ENCODE peak calls at places on chromosomes 16 and 17, in seven cellular contexts. One of them, this sample, is unnamed.

GRCh38 chr17:58319181-58320162 is 9.1 kb downstream of the TSPOAP1 start:
- DNase-seq in T follicular helper cell: no peak
- DNase-seq in activated gamma-delta T cell treated with anti-CD3 and anti-CD28 coated beads, Interleukin-2, amount 50 U/mL, for 16 hours: no peak
- DNase-seq in NCI-H2107: no peak
- DNase-seq in G401: no peak
- DNase-seq in left cardiac atrium: peak
- DNase-seq in H9: no peak
- DNase-seq in this sample: peak

GRCh38 chr16:8760021-8760420 is 37.4 kb downstream of the TMEM186 start:
- DNase-seq in G401: no peak
- DNase-seq in activated gamma-delta T cell treated with anti-CD3 and anti-CD28 coated beads, Interleukin-2, amount 50 U/mL, for 16 hours: no peak
- DNase-seq in H9: no peak
- DNase-seq in T follicular helper cell: no peak
- DNase-seq in left cardiac atrium: no peak
- DNase-seq in NCI-H2107: no peak
- DNase-seq in this sample: no peak

GRCh38 chr17:15122857-15123256 is 142.3 kb downstream of the PMP22 start:
- DNase-seq in left cardiac atrium: no peak
- DNase-seq in NCI-H2107: no peak
- DNase-seq in G401: no peak
- DNase-seq in T follicular helper cell: no peak
- DNase-seq in activated gamma-delta T cell treated with anti-CD3 and anti-CD28 coated beads, Interleukin-2, amount 50 U/mL, for 16 hours: no peak
- DNase-seq in H9: no peak
- DNase-seq in this sample: no peak

GRCh38 chr16:64933890-64934289 is 188.0 kb downstream of the CDH11 start:
- DNase-seq in T follicular helper cell: no peak
- DNase-seq in left cardiac atrium: peak
- DNase-seq in H9: no peak
- DNase-seq in G401: peak
- DNase-seq in NCI-H2107: no peak
- DNase-seq in activated gamma-delta T cell treated with anti-CD3 and anti-CD28 coated beads, Interleukin-2, amount 50 U/mL, for 16 hours: no peak
- DNase-seq in this sample: no peak

GRCh38 chr16:9144106-9144505 is 52.7 kb downstream of the HAPSTR1 start:
- DNase-seq in left cardiac atrium: no peak
- DNase-seq in H9: no peak
- DNase-seq in T follicular helper cell: no peak
- DNase-seq in activated gamma-delta T cell treated with anti-CD3 and anti-CD28 coated beads, Interleukin-2, amount 50 U/mL, for 16 hours: no peak
- DNase-seq in NCI-H2107: no peak
- DNase-seq in G401: no peak
- DNase-seq in this sample: no peak

GRCh38 chr17:82524540-82524939 is 5.0 kb downstream of the FOXK2 start:
- DNase-seq in G401: no peak
- DNase-seq in left cardiac atrium: no peak
- DNase-seq in H9: no peak
- DNase-seq in T follicular helper cell: no peak
- DNase-seq in activated gamma-delta T cell treated with anti-CD3 and anti-CD28 coated beads, Interleukin-2, amount 50 U/mL, for 16 hours: no peak
- DNase-seq in NCI-H2107: no peak
- DNase-seq in this sample: no peak

GRCh38 chr16:75580-76501 is 2.2 kb upstream of the MPG start:
- DNase-seq in H9: peak
- DNase-seq in G401: no peak
- DNase-seq in activated gamma-delta T cell treated with anti-CD3 and anti-CD28 coated beads, Interleukin-2, amount 50 U/mL, for 16 hours: no peak
- DNase-seq in T follicular helper cell: no peak
- DNase-seq in NCI-H2107: no peak
- DNase-seq in left cardiac atrium: peak
- DNase-seq in this sample: peak

GRCh38 chr17:78258323-78259229 is 27.1 kb downstream of the TMEM235 start:
- DNase-seq in activated gamma-delta T cell treated with anti-CD3 and anti-CD28 coated beads, Interleukin-2, amount 50 U/mL, for 16 hours: peak
- DNase-seq in NCI-H2107: no peak
- DNase-seq in left cardiac atrium: peak
- DNase-seq in G401: no peak
- DNase-seq in T follicular helper cell: peak
- DNase-seq in H9: peak
- DNase-seq in this sample: peak

GRCh38 chr17:17812211-17813054 is 24.4 kb downstream of the SREBF1 start:
- DNase-seq in T follicular helper cell: peak
- DNase-seq in left cardiac atrium: peak
- DNase-seq in G401: peak
- DNase-seq in NCI-H2107: no peak
- DNase-seq in H9: peak
- DNase-seq in activated gamma-delta T cell treated with anti-CD3 and anti-CD28 coated beads, Interleukin-2, amount 50 U/mL, for 16 hours: peak
- DNase-seq in this sample: peak

GRCh38 chr16:84788968-84789371 is 30.8 kb upstream of the CRISPLD2 start:
- DNase-seq in H9: no peak
- DNase-seq in NCI-H2107: no peak
- DNase-seq in G401: no peak
- DNase-seq in T follicular helper cell: no peak
- DNase-seq in activated gamma-delta T cell treated with anti-CD3 and anti-CD28 coated beads, Interleukin-2, amount 50 U/mL, for 16 hours: no peak
- DNase-seq in left cardiac atrium: no peak
- DNase-seq in this sample: no peak

GRCh38 chr17:2282297-2282873 is 21.2 kb downstream of the SMG6 start:
- DNase-seq in T follicular helper cell: no peak
- DNase-seq in G401: peak
- DNase-seq in H9: peak
- DNase-seq in activated gamma-delta T cell treated with anti-CD3 and anti-CD28 coated beads, Interleukin-2, amount 50 U/mL, for 16 hours: no peak
- DNase-seq in NCI-H2107: no peak
- DNase-seq in left cardiac atrium: no peak
- DNase-seq in this sample: no peak

GRCh38 chr16:75075688-75076268 is 40.8 kb downstream of the LDHD start:
- DNase-seq in T follicular helper cell: no peak
- DNase-seq in left cardiac atrium: no peak
- DNase-seq in activated gamma-delta T cell treated with anti-CD3 and anti-CD28 coated beads, Interleukin-2, amount 50 U/mL, for 16 hours: no peak
- DNase-seq in NCI-H2107: no peak
- DNase-seq in H9: no peak
- DNase-seq in G401: no peak
- DNase-seq in this sample: no peak

GRCh38 chr16:3144331-3144881 is 9.6 kb downstream of the ZNF213 start:
- DNase-seq in activated gamma-delta T cell treated with anti-CD3 and anti-CD28 coated beads, Interleukin-2, amount 50 U/mL, for 16 hours: no peak
- DNase-seq in left cardiac atrium: no peak
- DNase-seq in G401: no peak
- DNase-seq in H9: peak
- DNase-seq in T follicular helper cell: no peak
- DNase-seq in NCI-H2107: no peak
- DNase-seq in this sample: no peak